ENCODE peak calls at places on chromosomes 5 and 9, in eight cellular contexts. One of them, this sample, is unnamed.

GRCh38 chr5:58412932-58413331 is 47.0 kb downstream of the PLK2 start:
- DNase-seq in kidney: no peak
- DNase-seq in fibroblast of lung: peak; percentile 30
- DNase-seq in MM.1S: no peak
- DNase-seq in brain microvascular endothelial cell: no peak
- DNase-seq in dorsolateral prefrontal cortex: no peak
- DNase-seq in hepatocyte: no peak
- DNase-seq in foreskin fibroblast: no peak
- DNase-seq in this sample: no peak

GRCh38 chr5:57499262-57500050 is 16.8 kb upstream of the ACTBL2 start:
- DNase-seq in MM.1S: peak; percentile 84
- DNase-seq in fibroblast of lung: peak; percentile 57
- DNase-seq in brain microvascular endothelial cell: peak; percentile 70
- DNase-seq in kidney: no peak
- DNase-seq in foreskin fibroblast: peak; percentile 78
- DNase-seq in dorsolateral prefrontal cortex: no peak
- DNase-seq in hepatocyte: peak; percentile 74
- DNase-seq in this sample: no peak

GRCh38 chr5:134133213-134133994 is 18.9 kb downstream of the TCF7 start:
- DNase-seq in MM.1S: no peak
- DNase-seq in foreskin fibroblast: no peak
- DNase-seq in kidney: peak; percentile 66
- DNase-seq in fibroblast of lung: no peak
- DNase-seq in brain microvascular endothelial cell: no peak
- DNase-seq in dorsolateral prefrontal cortex: no peak
- DNase-seq in hepatocyte: no peak
- DNase-seq in this sample: peak; percentile 85

GRCh38 chr5:161549106-161549505 is 2.6 kb upstream of the GABRB2 start:
- DNase-seq in hepatocyte: peak; percentile 30
- DNase-seq in fibroblast of lung: peak; percentile 27
- DNase-seq in foreskin fibroblast: no peak
- DNase-seq in brain microvascular endothelial cell: no peak
- DNase-seq in dorsolateral prefrontal cortex: no peak
- DNase-seq in kidney: no peak
- DNase-seq in MM.1S: no peak
- DNase-seq in this sample: no peak

GRCh38 chr9:137311171-137311970 is 9.3 kb upstream of the NRARP start:
- DNase-seq in fibroblast of lung: no peak
- DNase-seq in hepatocyte: peak; percentile 85
- DNase-seq in dorsolateral prefrontal cortex: no peak
- DNase-seq in kidney: peak; percentile 94
- DNase-seq in MM.1S: no peak
- DNase-seq in brain microvascular endothelial cell: peak; percentile 47
- DNase-seq in foreskin fibroblast: no peak
- DNase-seq in this sample: peak; percentile 94

GRCh38 chr5:116557669-116558271 is 16.9 kb downstream of the SEMA6A start:
- DNase-seq in foreskin fibroblast: peak; percentile 41
- DNase-seq in hepatocyte: no peak
- DNase-seq in dorsolateral prefrontal cortex: no peak
- DNase-seq in kidney: no peak
- DNase-seq in MM.1S: peak; percentile 27
- DNase-seq in brain microvascular endothelial cell: no peak
- DNase-seq in fibroblast of lung: peak; percentile 4
- DNase-seq in this sample: no peak

GRCh38 chr9:125189011-125189360 is 617 bp downstream of the PPP6C start:
- DNase-seq in hepatocyte: peak; percentile 43
- DNase-seq in brain microvascular endothelial cell: no peak
- DNase-seq in foreskin fibroblast: peak; percentile 16
- DNase-seq in kidney: peak; percentile 84
- DNase-seq in MM.1S: peak; percentile 23
- DNase-seq in fibroblast of lung: no peak
- DNase-seq in dorsolateral prefrontal cortex: no peak
- DNase-seq in this sample: peak; percentile 91

GRCh38 chr5:32531885-32532520 is 53.4 kb upstream of the SUB1 start:
- DNase-seq in brain microvascular endothelial cell: peak; percentile 76
- DNase-seq in MM.1S: peak; percentile 65
- DNase-seq in hepatocyte: peak; percentile 71
- DNase-seq in foreskin fibroblast: peak; percentile 75
- DNase-seq in fibroblast of lung: peak; percentile 43
- DNase-seq in kidney: no peak
- DNase-seq in dorsolateral prefrontal cortex: peak; percentile 29
- DNase-seq in this sample: no peak

GRCh38 chr9:5698810-5699556 is 70.1 kb downstream of the RIC1 start:
- DNase-seq in MM.1S: no peak
- DNase-seq in hepatocyte: no peak
- DNase-seq in fibroblast of lung: peak; percentile 79
- DNase-seq in dorsolateral prefrontal cortex: no peak
- DNase-seq in kidney: no peak
- DNase-seq in foreskin fibroblast: peak; percentile 3
- DNase-seq in brain microvascular endothelial cell: no peak
- DNase-seq in this sample: no peak

GRCh38 chr5:57497733-57498132 is 15.1 kb upstream of the ACTBL2 start:
- DNase-seq in foreskin fibroblast: no peak
- DNase-seq in dorsolateral prefrontal cortex: no peak
- DNase-seq in fibroblast of lung: no peak
- DNase-seq in hepatocyte: no peak
- DNase-seq in brain microvascular endothelial cell: no peak
- DNase-seq in MM.1S: no peak
- DNase-seq in kidney: no peak
- DNase-seq in this sample: no peak

GRCh38 chr9:28866951-28867350 is 1293.7 kb upstream of the C9orf72 start:
- DNase-seq in dorsolateral prefrontal cortex: no peak
- DNase-seq in brain microvascular endothelial cell: no peak
- DNase-seq in kidney: no peak
- DNase-seq in hepatocyte: no peak
- DNase-seq in foreskin fibroblast: peak; percentile 0
- DNase-seq in fibroblast of lung: no peak
- DNase-seq in MM.1S: no peak
- DNase-seq in this sample: no peak

GRCh38 chr5:155807884-155808576 is 518.9 kb upstream of the SGCD start:
- DNase-seq in dorsolateral prefrontal cortex: no peak
- DNase-seq in hepatocyte: no peak
- DNase-seq in kidney: no peak
- DNase-seq in fibroblast of lung: no peak
- DNase-seq in foreskin fibroblast: no peak
- DNase-seq in brain microvascular endothelial cell: no peak
- DNase-seq in MM.1S: no peak
- DNase-seq in this sample: no peak

GRCh38 chr5:150180241-150181027 is 9.4 kb upstream of the SLC6A7 start:
- DNase-seq in brain microvascular endothelial cell: no peak
- DNase-seq in foreskin fibroblast: peak; percentile 61
- DNase-seq in dorsolateral prefrontal cortex: peak; percentile 40
- DNase-seq in hepatocyte: no peak
- DNase-seq in kidney: peak; percentile 83
- DNase-seq in MM.1S: no peak
- DNase-seq in fibroblast of lung: peak; percentile 30
- DNase-seq in this sample: no peak

GRCh38 chr9:21102311-21102710 is 24.6 kb upstream of the IFNB1 start:
- DNase-seq in brain microvascular endothelial cell: peak; percentile 58
- DNase-seq in fibroblast of lung: peak; percentile 23
- DNase-seq in hepatocyte: no peak
- DNase-seq in MM.1S: no peak
- DNase-seq in kidney: no peak
- DNase-seq in dorsolateral prefrontal cortex: no peak
- DNase-seq in foreskin fibroblast: peak; percentile 73
- DNase-seq in this sample: no peak

GRCh38 chr9:110830495-110830894 is 161.9 kb downstream of the MUSK start:
- DNase-seq in hepatocyte: no peak
- DNase-seq in fibroblast of lung: no peak
- DNase-seq in kidney: peak; percentile 56
- DNase-seq in brain microvascular endothelial cell: no peak
- DNase-seq in foreskin fibroblast: no peak
- DNase-seq in dorsolateral prefrontal cortex: no peak
- DNase-seq in MM.1S: no peak
- DNase-seq in this sample: no peak

GRCh38 chr5:77632526-77633268 is 5.8 kb downstream of the OTP start:
- DNase-seq in hepatocyte: no peak
- DNase-seq in foreskin fibroblast: no peak
- DNase-seq in kidney: no peak
- DNase-seq in fibroblast of lung: no peak
- DNase-seq in MM.1S: no peak
- DNase-seq in dorsolateral prefrontal cortex: no peak
- DNase-seq in brain microvascular endothelial cell: no peak
- DNase-seq in this sample: no peak

DNA sequence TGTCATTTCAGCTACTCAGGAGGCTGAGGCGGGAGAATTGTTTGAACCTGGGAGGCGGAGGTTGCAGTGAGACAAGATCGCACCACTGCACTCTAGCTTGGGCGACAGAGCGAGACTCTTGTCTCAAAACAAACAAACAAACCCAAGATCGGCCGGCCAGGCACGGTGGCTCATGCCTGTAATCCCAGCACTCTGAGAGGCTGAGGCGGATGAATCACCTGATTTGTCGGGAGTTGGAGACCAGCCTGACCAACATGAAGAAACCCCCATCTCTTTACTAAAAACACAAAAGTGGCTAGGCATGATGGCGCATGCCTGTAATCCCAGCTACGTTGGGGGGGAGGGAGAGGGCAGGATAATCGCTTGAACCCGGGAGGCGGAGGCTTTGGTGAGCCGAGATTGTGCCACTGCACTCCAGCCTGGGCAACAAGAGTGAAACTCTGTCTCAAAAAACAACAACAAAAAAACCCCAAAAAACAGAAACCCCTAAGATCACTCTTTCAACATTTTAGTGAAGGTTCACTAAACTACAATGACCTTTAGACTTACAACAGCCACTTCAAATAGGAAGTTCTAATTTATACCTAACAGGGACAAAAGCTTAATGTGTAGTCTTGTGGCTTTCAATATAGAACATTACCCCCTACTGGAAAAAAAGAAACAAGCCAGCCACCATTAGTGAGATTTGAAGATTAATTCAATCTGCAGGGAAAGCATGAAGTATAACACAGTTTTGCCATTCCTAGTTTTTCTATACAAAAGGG is 7.0 kb downstream of the HSPA9 start:
- DNase-seq in kidney: no peak
- DNase-seq in fibroblast of lung: peak; percentile 72
- DNase-seq in MM.1S: no peak
- DNase-seq in foreskin fibroblast: peak; percentile 18
- DNase-seq in brain microvascular endothelial cell: peak; percentile 65
- DNase-seq in hepatocyte: no peak
- DNase-seq in dorsolateral prefrontal cortex: no peak
- DNase-seq in this sample: no peak
- TF ChIP-seq CTCF in kidney: peak; percentile 1
- TF ChIP-seq CTCF in fibroblast of lung: peak; percentile 15
- TF ChIP-seq CTCF in MM.1S: no peak
- TF ChIP-seq CTCF in foreskin fibroblast: no peak
- TF ChIP-seq CTCF in brain microvascular endothelial cell: no peak
- TF ChIP-seq CTCF in hepatocyte: no peak
- TF ChIP-seq CTCF in dorsolateral prefrontal cortex: no peak
- TF ChIP-seq CTCF in this sample: peak; percentile 48

GRCh38 chr9:116494815-116495634 is 192.1 kb upstream of the TRIM32 start:
- DNase-seq in foreskin fibroblast: no peak
- DNase-seq in MM.1S: peak; percentile 61
- DNase-seq in hepatocyte: peak; percentile 49
- DNase-seq in kidney: no peak
- DNase-seq in fibroblast of lung: no peak
- DNase-seq in dorsolateral prefrontal cortex: peak; percentile 39
- DNase-seq in brain microvascular endothelial cell: no peak
- DNase-seq in this sample: no peak
- TF ChIP-seq CTCF in foreskin fibroblast: peak; percentile 32
- TF ChIP-seq CTCF in MM.1S: peak; percentile 80
- TF ChIP-seq CTCF in hepatocyte: peak; percentile 60
- TF ChIP-seq CTCF in kidney: peak; percentile 44
- TF ChIP-seq CTCF in fibroblast of lung: peak; percentile 61
- TF ChIP-seq CTCF in dorsolateral prefrontal cortex: peak; percentile 54
- TF ChIP-seq CTCF in brain microvascular endothelial cell: peak; percentile 80
- TF ChIP-seq CTCF in this sample: peak; percentile 78

GRCh38 chr5:4255441-4255840 is 659.8 kb downstream of the IRX1 start:
- DNase-seq in MM.1S: no peak
- DNase-seq in kidney: no peak
- DNase-seq in dorsolateral prefrontal cortex: no peak
- DNase-seq in fibroblast of lung: no peak
- DNase-seq in foreskin fibroblast: no peak
- DNase-seq in hepatocyte: peak; percentile 16
- DNase-seq in brain microvascular endothelial cell: no peak
- DNase-seq in this sample: no peak
- TF ChIP-seq CTCF in MM.1S: no peak
- TF ChIP-seq CTCF in kidney: no peak
- TF ChIP-seq CTCF in dorsolateral prefrontal cortex: no peak
- TF ChIP-seq CTCF in fibroblast of lung: no peak
- TF ChIP-seq CTCF in foreskin fibroblast: no peak
- TF ChIP-seq CTCF in hepatocyte: no peak
- TF ChIP-seq CTCF in brain microvascular endothelial cell: no peak
- TF ChIP-seq CTCF in this sample: no peak

GRCh38 chr9:134343637-134344036 is 17.4 kb downstream of the RXRA start:
- DNase-seq in fibroblast of lung: no peak
- DNase-seq in kidney: no peak
- DNase-seq in hepatocyte: no peak
- DNase-seq in brain microvascular endothelial cell: no peak
- DNase-seq in foreskin fibroblast: peak; percentile 35
- DNase-seq in MM.1S: no peak
- DNase-seq in dorsolateral prefrontal cortex: no peak
- DNase-seq in this sample: no peak

GRCh38 chr9:134342746-134343115 is 16.5 kb downstream of the RXRA start:
- DNase-seq in dorsolateral prefrontal cortex: no peak
- DNase-seq in fibroblast of lung: no peak
- DNase-seq in MM.1S: no peak
- DNase-seq in foreskin fibroblast: no peak
- DNase-seq in kidney: no peak
- DNase-seq in brain microvascular endothelial cell: no peak
- DNase-seq in hepatocyte: no peak
- DNase-seq in this sample: no peak

GRCh38 chr9:134344821-134345310 is 18.6 kb downstream of the RXRA start:
- DNase-seq in brain microvascular endothelial cell: no peak
- DNase-seq in MM.1S: no peak
- DNase-seq in fibroblast of lung: no peak
- DNase-seq in kidney: no peak
- DNase-seq in dorsolateral prefrontal cortex: no peak
- DNase-seq in foreskin fibroblast: no peak
- DNase-seq in hepatocyte: no peak
- DNase-seq in this sample: no peak

GRCh38 chr9:134345737-134346136 is 19.5 kb downstream of the RXRA start:
- DNase-seq in fibroblast of lung: no peak
- DNase-seq in MM.1S: no peak
- DNase-seq in hepatocyte: no peak
- DNase-seq in foreskin fibroblast: no peak
- DNase-seq in brain microvascular endothelial cell: no peak
- DNase-seq in kidney: no peak
- DNase-seq in dorsolateral prefrontal cortex: no peak
- DNase-seq in this sample: no peak

DNA sequence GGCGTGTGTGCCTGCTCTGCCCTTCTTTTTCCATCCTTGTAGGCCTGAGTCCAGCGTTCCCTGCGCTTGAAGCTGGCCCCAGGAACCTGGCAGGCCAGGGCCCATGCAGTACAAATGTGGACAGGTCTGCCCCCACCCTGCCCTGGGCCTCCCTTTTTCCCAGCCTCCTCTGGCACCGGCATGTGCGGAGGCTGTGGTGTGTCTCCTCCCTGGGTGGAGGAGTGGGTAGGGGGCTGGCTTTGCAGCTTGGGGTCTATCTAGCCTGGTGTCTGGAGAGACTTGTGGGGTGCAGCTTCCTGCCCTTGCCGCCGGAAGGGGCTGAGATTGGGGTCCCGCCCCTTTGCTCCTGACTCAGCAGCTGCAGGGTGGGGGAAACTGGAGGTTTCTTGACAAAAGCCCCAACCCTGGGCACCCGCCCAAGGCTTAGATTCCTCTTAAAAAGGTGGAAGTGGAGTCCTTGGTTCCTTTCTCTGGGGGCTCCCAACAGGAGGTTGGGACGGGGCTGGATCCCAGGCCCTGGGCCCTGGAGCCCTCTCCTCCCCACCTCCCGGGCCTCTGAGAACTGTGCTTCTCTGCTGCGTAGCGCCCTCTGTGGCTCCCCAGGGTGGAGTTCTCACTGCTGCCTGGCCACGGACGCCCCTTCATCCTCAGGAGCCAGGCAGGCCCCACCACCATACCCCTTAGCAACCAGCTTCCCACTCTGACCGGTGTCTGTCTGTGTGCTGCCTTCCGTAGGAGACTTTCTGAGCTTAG is 18.0 kb downstream of the RXRA start:
- DNase-seq in kidney: no peak
- DNase-seq in fibroblast of lung: peak; percentile 67
- DNase-seq in MM.1S: no peak
- DNase-seq in hepatocyte: no peak
- DNase-seq in dorsolateral prefrontal cortex: peak; percentile 34
- DNase-seq in brain microvascular endothelial cell: no peak
- DNase-seq in foreskin fibroblast: no peak
- DNase-seq in this sample: no peak
- TF ChIP-seq CTCF in kidney: no peak
- TF ChIP-seq CTCF in fibroblast of lung: peak; percentile 19
- TF ChIP-seq CTCF in MM.1S: no peak
- TF ChIP-seq CTCF in hepatocyte: no peak
- TF ChIP-seq CTCF in dorsolateral prefrontal cortex: no peak
- TF ChIP-seq CTCF in brain microvascular endothelial cell: no peak
- TF ChIP-seq CTCF in foreskin fibroblast: no peak
- TF ChIP-seq CTCF in this sample: no peak

This sample was measured in chondrocyte.